ENCODE peak calls at places on chromosomes 2 and 18, in five cellular contexts. R, E, V, W and P are unnamed samples.

GRCh38 chr2:215920244-215921100 is 92.9 kb downstream of the MREG start:
- DNase-seq in E (peak; percentile 67), R (peak; percentile 81), V (no peak), W (peak; percentile 39), P (peak; percentile 87)

GRCh38 chr2:84493494-84493893 is 22.8 kb upstream of the DNAH6 start:
- DNase-seq in W (no peak), R (no peak), E (no peak), V (no peak), P (peak; percentile 95)

GRCh38 chr2:202718614-202719013 is 83.8 kb downstream of the FAM117B start:
- DNase-seq in E (peak; percentile 36), W (no peak), V (no peak), R (peak; percentile 43), P (peak; percentile 72)

GRCh38 chr2:138476940-138477339 is 24.6 kb upstream of the SPOPL start:
- DNase-seq in E (no peak), V (no peak), W (no peak), R (peak; percentile 30), P (no peak)

GRCh38 chr2:43898134-43898957 is 59.6 kb downstream of the ABCG8 start:
- DNase-seq in V (no peak), W (peak; percentile 47), E (peak; percentile 39), R (peak; percentile 22), P (peak; percentile 8)

GRCh38 chr18:13381331-13381730 is 162.8 kb downstream of the LDLRAD4 start:
- DNase-seq in V (no peak), E (no peak), W (no peak), R (no peak), P (no peak)

GRCh38 chr2:149915151-149915550 is 327.6 kb upstream of the MMADHC start:
- DNase-seq in W (no peak), E (no peak), V (no peak), R (no peak), P (no peak)

GRCh38 chr2:197137826-197138480 is 172.6 kb downstream of the ANKRD44 start:
- DNase-seq in E (no peak), W (no peak), V (no peak), R (no peak), P (no peak)

GRCh38 chr2:48715956-48716355 is 39.6 kb downstream of the LHCGR start:
- DNase-seq in V (no peak), W (no peak), R (no peak), E (no peak), P (peak; percentile 64)

GRCh38 chr2:46458763-46459505 is 20.4 kb upstream of the TMEM247 start:
- DNase-seq in E (no peak), R (no peak), V (no peak), W (no peak), P (no peak)

GRCh38 chr18:5197032-5197434 is at the start of gene AKAIN1:
- DNase-seq in E (peak; percentile 60), W (peak; percentile 70), R (peak; percentile 1), V (no peak), P (peak; percentile 18)

GRCh38 chr2:46082531-46083485 is 214.4 kb upstream of the EPAS1 start:
- DNase-seq in E (no peak), R (no peak), V (no peak), W (no peak), P (peak; percentile 88)

GRCh38 chr18:63314062-63314790 is 5.3 kb downstream of the BCL2 start:
- DNase-seq in W (no peak), V (no peak), E (no peak), R (no peak), P (no peak)

GRCh38 chr18:63309422-63309821 is 10.1 kb downstream of the BCL2 start:
- DNase-seq in E (no peak), W (no peak), R (no peak), V (no peak), P (no peak)

GRCh38 chr18:63312731-63313408 is 6.7 kb downstream of the BCL2 start:
- DNase-seq in W (no peak), R (no peak), E (no peak), V (no peak), P (no peak)

GRCh38 chr18:63313409-63313917 is 6.1 kb downstream of the BCL2 start:
- DNase-seq in E (no peak), V (no peak), R (no peak), W (no peak), P (no peak)

GRCh38 chr18:63311481-63312409 is 7.8 kb downstream of the BCL2 start:
- DNase-seq in V (peak; percentile 88), R (no peak), E (no peak), W (no peak), P (no peak)
- TF ChIP-seq MXI1 in V (peak; percentile 69), R (no peak), E (no peak), W (no peak), P (no peak)

DNA sequence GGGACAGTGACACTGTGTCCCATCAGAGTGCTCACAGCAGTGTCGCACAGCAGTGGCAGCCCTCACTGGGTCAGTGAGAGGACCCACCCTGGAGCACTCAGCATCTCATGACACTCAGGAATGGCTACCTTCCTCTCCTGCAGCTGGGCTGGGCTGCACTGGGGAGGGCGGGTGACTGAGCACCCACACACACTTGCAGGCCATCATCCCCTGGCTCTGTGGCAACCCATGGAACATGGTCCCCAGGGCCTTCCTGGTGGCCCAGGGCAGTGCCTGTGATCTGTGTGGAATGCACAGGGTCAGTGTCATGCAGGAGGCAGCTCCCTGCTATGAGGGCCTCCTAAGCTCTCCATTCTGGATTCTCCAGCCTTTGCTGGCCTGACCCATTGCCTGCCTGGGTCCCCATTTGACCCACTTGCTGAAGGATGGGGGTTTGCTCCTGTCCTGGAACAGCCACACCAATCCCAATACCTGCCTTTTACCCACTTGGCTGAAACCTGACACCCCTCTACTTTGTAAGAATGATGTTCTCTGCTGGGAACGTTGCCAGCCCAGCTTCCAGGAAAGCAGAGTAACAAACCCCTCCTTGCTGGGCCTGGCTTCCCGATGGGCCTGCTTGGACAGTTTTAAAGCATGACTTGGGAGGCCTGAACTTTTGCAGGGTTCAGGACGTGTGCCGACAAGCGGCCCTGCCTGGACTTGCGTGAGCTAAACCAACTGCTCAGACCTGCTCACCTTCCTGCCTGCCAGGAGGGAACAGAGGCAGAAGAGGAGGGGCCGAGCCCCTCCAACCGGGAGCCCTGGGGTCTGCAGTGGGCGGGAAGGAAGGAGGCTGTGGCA is 13.7 kb downstream of the HS6ST1 start:
- DNase-seq in E (no peak), R (peak; percentile 76), V (no peak), W (no peak), P (peak; percentile 98)
- TF ChIP-seq MXI1 in E (no peak), R (no peak), V (no peak), W (no peak), P (peak; percentile 67)

GRCh38 chr2:109648041-109648527 is 33.9 kb downstream of the SOWAHC start:
- DNase-seq in V (no peak), W (no peak), E (no peak), R (no peak), P (no peak)
- TF ChIP-seq MXI1 in V (no peak), W (no peak), E (no peak), R (no peak), P (no peak)

DNA sequence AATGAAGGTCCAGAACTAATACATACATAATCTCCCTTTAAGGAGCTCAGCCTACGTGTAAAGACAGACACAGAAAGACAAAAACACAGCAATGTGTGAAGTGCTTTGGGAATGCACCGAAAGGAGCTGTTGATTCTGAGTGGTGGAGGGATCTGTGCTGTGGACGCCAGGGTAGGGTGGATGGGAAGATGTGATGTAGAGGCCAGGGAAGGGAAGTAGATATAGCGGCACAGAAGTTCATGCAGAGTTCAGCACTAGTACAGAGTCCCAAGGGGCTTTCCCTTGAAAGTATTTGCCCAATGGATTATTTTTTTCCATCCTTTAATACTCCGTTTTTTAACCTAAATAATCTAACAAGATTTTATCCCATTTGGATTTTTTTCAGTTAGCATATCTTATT is 32.1 kb upstream of the DOCK10 start:
- DNase-seq in W (no peak), V (no peak), E (no peak), R (no peak), P (no peak)
- TF ChIP-seq MXI1 in W (no peak), V (no peak), E (no peak), R (no peak), P (no peak)

DNA sequence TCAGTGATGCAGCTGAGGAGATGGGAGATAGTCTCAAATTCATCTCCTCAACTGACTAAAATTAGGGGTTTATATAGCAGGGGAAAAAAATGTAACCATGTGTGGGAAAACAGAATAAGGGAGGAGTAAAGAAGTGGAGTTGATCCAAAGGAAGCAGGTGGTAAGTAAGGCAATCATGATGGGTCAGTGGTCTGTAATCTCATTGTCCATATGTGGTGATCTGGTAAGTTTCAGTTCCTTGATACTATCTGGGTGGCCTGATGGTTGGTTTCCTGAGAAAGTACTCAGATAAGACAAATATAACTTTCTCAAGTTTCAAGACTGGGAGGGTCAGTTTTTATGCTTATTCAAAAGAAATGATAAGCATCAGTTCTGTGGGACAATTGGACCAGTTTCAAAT is 312.3 kb upstream of the KCNJ3 start:
- DNase-seq in W (no peak), R (no peak), E (no peak), V (no peak), P (no peak)
- TF ChIP-seq MXI1 in W (no peak), R (no peak), E (no peak), V (no peak), P (no peak)

DNA sequence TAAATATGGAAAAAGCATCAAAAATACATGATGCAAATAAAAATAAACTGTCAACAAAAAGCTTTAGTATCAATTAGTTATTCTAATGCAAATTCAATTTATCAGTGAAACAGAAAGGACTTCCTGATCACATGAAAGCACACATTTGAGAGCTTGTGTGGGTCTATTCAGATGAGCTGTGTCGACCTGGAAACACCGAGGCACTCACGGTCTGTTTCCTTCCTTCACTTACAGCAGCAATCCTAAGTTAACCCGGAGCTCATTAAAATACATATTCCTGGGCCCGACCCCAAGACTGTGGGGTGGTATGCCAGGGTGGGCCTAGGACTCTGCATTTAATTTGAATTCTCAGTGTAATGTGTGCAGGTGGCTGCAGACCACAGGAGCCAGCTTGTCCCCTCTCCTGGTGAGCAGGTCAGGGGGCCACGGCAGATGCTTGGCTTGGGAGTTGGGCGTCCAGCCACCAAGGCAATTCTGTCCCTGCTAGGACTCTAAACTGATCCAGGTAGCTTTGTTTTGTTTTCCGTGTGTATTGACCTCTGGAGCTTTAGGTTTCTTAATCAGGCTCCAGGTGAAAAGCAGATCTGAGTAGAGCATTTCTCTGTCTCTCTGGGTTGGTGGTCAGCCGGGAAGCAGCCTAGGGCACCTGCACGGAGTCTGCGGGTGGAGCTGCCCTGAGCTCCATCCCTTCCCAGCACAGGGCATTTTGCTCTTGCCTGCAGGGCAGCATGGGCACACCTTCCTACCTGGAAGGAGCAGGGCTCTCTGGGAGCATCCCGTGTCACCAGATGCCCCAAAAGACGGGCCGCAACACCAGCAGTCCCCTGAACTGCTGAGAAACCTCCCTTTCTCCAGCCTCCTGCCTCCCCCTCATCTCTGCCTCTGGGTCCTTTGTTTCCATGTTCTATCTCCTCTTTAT is 9.0 kb downstream of the MBP start:
- DNase-seq in W (no peak), V (no peak), E (no peak), R (no peak), P (no peak)
- TF ChIP-seq MXI1 in W (no peak), V (no peak), E (no peak), R (no peak), P (no peak)

DNA sequence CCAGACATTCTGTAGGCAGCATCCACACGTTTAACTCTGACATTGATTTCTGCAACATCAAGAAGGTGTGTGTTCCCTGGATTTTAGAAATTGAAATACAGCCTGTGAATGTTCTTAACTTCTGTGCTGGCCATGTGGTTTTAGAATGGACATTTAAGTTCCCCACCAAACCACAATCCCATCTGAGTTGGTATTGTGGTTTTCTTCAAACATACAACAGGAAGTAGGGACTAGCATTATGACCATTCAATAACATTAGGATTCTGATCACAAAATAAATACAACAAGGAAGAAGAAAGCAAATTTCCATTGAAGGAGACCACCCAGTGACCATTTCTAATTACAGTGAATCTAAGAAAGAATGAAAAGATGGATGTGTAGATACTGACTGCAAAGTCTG is 51.2 kb downstream of the MAP3K20 start:
- DNase-seq in E (no peak), V (no peak), R (no peak), W (no peak), P (peak; percentile 62)
- TF ChIP-seq MXI1 in E (no peak), V (no peak), R (no peak), W (no peak), P (no peak)